ENCODE peak calls at places on chromosomes 5 and 9, in seven cellular contexts. One of them, this sample, is unnamed.

GRCh38 chr5:120942551-120942950 is 478.5 kb downstream of the PRR16 start:
- DNase-seq in fibroblast of lung: peak
- DNase-seq in mammary epithelial cell: peak
- DNase-seq in MM.1S: no peak
- DNase-seq in OCI-LY7: no peak
- DNase-seq in GM12878: no peak
- DNase-seq in IMR-90: peak
- DNase-seq in this sample: no peak

GRCh38 chr9:113281356-113281755 is 5.9 kb downstream of the PRPF4 start:
- DNase-seq in fibroblast of lung: no peak
- DNase-seq in mammary epithelial cell: no peak
- DNase-seq in MM.1S: no peak
- DNase-seq in OCI-LY7: no peak
- DNase-seq in GM12878: no peak
- DNase-seq in IMR-90: no peak
- DNase-seq in this sample: no peak

GRCh38 chr5:149427374-149427773 is 48.3 kb upstream of the IL17B start:
- DNase-seq in fibroblast of lung: no peak
- DNase-seq in mammary epithelial cell: no peak
- DNase-seq in MM.1S: no peak
- DNase-seq in OCI-LY7: no peak
- DNase-seq in GM12878: no peak
- DNase-seq in IMR-90: no peak
- DNase-seq in this sample: no peak

GRCh38 chr9:91849694-91850093 is 100.3 kb downstream of the ROR2 start:
- DNase-seq in fibroblast of lung: no peak
- DNase-seq in mammary epithelial cell: no peak
- DNase-seq in MM.1S: no peak
- DNase-seq in OCI-LY7: no peak
- DNase-seq in GM12878: no peak
- DNase-seq in IMR-90: no peak
- DNase-seq in this sample: no peak

GRCh38 chr9:82421498-82421897 is 432.9 kb downstream of the SPATA31D1 start:
- DNase-seq in fibroblast of lung: no peak
- DNase-seq in mammary epithelial cell: no peak
- DNase-seq in MM.1S: no peak
- DNase-seq in OCI-LY7: no peak
- DNase-seq in GM12878: no peak
- DNase-seq in IMR-90: no peak
- DNase-seq in this sample: no peak

GRCh38 chr5:111927191-111927590 is 170.2 kb upstream of the NREP start:
- DNase-seq in fibroblast of lung: peak
- DNase-seq in mammary epithelial cell: no peak
- DNase-seq in MM.1S: no peak
- DNase-seq in OCI-LY7: no peak
- DNase-seq in GM12878: no peak
- DNase-seq in IMR-90: peak
- DNase-seq in this sample: no peak

GRCh38 chr5:64972591-64972990 is 203.9 kb downstream of the CWC27 start:
- DNase-seq in fibroblast of lung: no peak
- DNase-seq in mammary epithelial cell: peak
- DNase-seq in MM.1S: no peak
- DNase-seq in OCI-LY7: no peak
- DNase-seq in GM12878: no peak
- DNase-seq in IMR-90: peak
- DNase-seq in this sample: no peak

GRCh38 chr5:139593716-139594319 is 32.7 kb downstream of the UBE2D2 start:
- DNase-seq in fibroblast of lung: peak
- DNase-seq in mammary epithelial cell: peak
- DNase-seq in MM.1S: no peak
- DNase-seq in OCI-LY7: no peak
- DNase-seq in GM12878: no peak
- DNase-seq in IMR-90: peak
- DNase-seq in this sample: no peak

GRCh38 chr5:87430863-87431262 is 18.1 kb upstream of the CCNH start:
- DNase-seq in fibroblast of lung: no peak
- DNase-seq in mammary epithelial cell: no peak
- DNase-seq in MM.1S: no peak
- DNase-seq in OCI-LY7: no peak
- DNase-seq in GM12878: no peak
- DNase-seq in IMR-90: no peak
- DNase-seq in this sample: no peak

GRCh38 chr5:139658928-139659667 is 10.9 kb downstream of the CXXC5 start:
- DNase-seq in fibroblast of lung: peak
- DNase-seq in mammary epithelial cell: peak
- DNase-seq in MM.1S: no peak
- DNase-seq in OCI-LY7: no peak
- DNase-seq in GM12878: no peak
- DNase-seq in IMR-90: peak
- DNase-seq in this sample: no peak

GRCh38 chr9:126363250-126363649 is 36.6 kb downstream of the MVB12B start:
- DNase-seq in fibroblast of lung: no peak
- DNase-seq in mammary epithelial cell: no peak
- DNase-seq in MM.1S: no peak
- DNase-seq in OCI-LY7: no peak
- DNase-seq in GM12878: no peak
- DNase-seq in IMR-90: no peak
- DNase-seq in this sample: no peak

GRCh38 chr5:76521240-76521758 is 101.9 kb downstream of the F2RL2 start:
- DNase-seq in fibroblast of lung: peak
- DNase-seq in mammary epithelial cell: peak
- DNase-seq in MM.1S: peak
- DNase-seq in OCI-LY7: no peak
- DNase-seq in GM12878: no peak
- DNase-seq in IMR-90: peak
- DNase-seq in this sample: no peak

DNA sequence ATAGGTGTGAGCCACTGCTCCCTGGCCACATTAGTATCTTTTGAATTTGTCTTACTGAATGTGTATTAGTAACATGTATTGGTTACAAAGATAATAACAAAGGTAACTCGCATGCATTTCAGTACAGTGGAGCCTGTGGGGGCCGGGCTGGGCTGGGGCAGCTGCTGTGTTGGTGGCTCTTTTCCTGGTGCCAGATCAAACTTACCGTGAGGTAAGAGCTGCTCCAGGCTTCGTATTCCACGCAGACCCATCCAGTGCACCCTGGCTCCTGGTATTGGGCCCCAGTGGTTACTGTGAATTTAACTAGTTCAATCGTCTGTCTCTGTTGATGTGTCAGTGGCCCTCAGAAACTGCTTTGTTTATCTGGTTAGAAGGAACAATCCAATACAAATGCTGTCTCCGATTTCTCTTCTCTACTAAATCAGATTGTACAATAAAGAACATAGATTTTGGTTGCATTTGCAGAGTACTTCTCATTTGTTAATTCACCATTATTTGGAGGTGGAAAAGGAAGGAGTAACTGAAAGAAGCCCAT is 15.6 kb downstream of the PRRC2B start:
- DNase-seq in fibroblast of lung: no peak
- DNase-seq in mammary epithelial cell: no peak
- DNase-seq in MM.1S: no peak
- DNase-seq in OCI-LY7: no peak
- DNase-seq in GM12878: no peak
- DNase-seq in IMR-90: no peak
- DNase-seq in this sample: no peak
- H3K4me2 ChIP-seq in fibroblast of lung: no peak
- H3K4me2 ChIP-seq in mammary epithelial cell: no peak
- H3K4me2 ChIP-seq in MM.1S: no peak
- H3K4me2 ChIP-seq in OCI-LY7: peak
- H3K4me2 ChIP-seq in GM12878: no peak
- H3K4me2 ChIP-seq in IMR-90: peak
- H3K4me2 ChIP-seq in this sample: no peak

DNA sequence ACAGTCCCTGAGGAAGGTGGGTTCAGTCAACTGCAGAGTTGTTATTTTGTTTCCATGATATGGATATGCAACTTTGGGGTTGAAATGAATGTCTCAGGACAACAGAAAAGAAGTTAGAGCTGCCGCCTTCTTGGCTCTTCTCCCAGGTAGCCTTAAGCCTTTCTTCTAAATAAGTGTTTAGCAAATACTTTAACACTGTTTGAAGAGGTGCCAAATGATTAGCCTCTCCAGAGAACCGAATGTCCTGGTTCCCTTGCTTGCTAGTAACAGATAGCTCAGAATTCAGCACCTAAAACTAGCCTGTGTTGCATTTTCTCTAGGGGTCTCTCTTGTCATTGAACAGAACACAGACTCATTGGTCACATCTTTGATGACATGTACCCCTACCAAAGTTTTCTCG is 127.7 kb upstream of the PIK3R1 start:
- DNase-seq in fibroblast of lung: peak
- DNase-seq in mammary epithelial cell: no peak
- DNase-seq in MM.1S: no peak
- DNase-seq in OCI-LY7: no peak
- DNase-seq in GM12878: no peak
- DNase-seq in IMR-90: no peak
- DNase-seq in this sample: no peak
- H3K4me2 ChIP-seq in fibroblast of lung: no peak
- H3K4me2 ChIP-seq in mammary epithelial cell: no peak
- H3K4me2 ChIP-seq in MM.1S: no peak
- H3K4me2 ChIP-seq in OCI-LY7: no peak
- H3K4me2 ChIP-seq in GM12878: no peak
- H3K4me2 ChIP-seq in IMR-90: no peak
- H3K4me2 ChIP-seq in this sample: no peak

GRCh38 chr9:127925959-127926949 is 4.3 kb downstream of the PIP5KL1 start:
- DNase-seq in fibroblast of lung: no peak
- DNase-seq in mammary epithelial cell: no peak
- DNase-seq in MM.1S: no peak
- DNase-seq in OCI-LY7: no peak
- DNase-seq in GM12878: no peak
- DNase-seq in IMR-90: no peak
- DNase-seq in this sample: no peak
- H3K4me2 ChIP-seq in fibroblast of lung: peak
- H3K4me2 ChIP-seq in mammary epithelial cell: peak
- H3K4me2 ChIP-seq in MM.1S: peak
- H3K4me2 ChIP-seq in OCI-LY7: peak
- H3K4me2 ChIP-seq in GM12878: peak
- H3K4me2 ChIP-seq in IMR-90: no peak
- H3K4me2 ChIP-seq in this sample: peak

GRCh38 chr5:32020271-32020670 is 153.8 kb downstream of the GOLPH3 start:
- DNase-seq in fibroblast of lung: no peak
- DNase-seq in mammary epithelial cell: no peak
- DNase-seq in MM.1S: peak
- DNase-seq in OCI-LY7: peak
- DNase-seq in GM12878: peak
- DNase-seq in IMR-90: no peak
- DNase-seq in this sample: peak

GRCh38 chr5:32017638-32018429 is 156.3 kb downstream of the GOLPH3 start:
- DNase-seq in fibroblast of lung: peak
- DNase-seq in mammary epithelial cell: no peak
- DNase-seq in MM.1S: no peak
- DNase-seq in OCI-LY7: peak
- DNase-seq in GM12878: no peak
- DNase-seq in IMR-90: no peak
- DNase-seq in this sample: no peak

GRCh38 chr5:32020971-32021370 is 153.1 kb downstream of the GOLPH3 start:
- DNase-seq in fibroblast of lung: no peak
- DNase-seq in mammary epithelial cell: no peak
- DNase-seq in MM.1S: no peak
- DNase-seq in OCI-LY7: no peak
- DNase-seq in GM12878: no peak
- DNase-seq in IMR-90: no peak
- DNase-seq in this sample: no peak

GRCh38 chr5:32021771-32022170 is 152.3 kb downstream of the GOLPH3 start:
- DNase-seq in fibroblast of lung: no peak
- DNase-seq in mammary epithelial cell: no peak
- DNase-seq in MM.1S: no peak
- DNase-seq in OCI-LY7: no peak
- DNase-seq in GM12878: no peak
- DNase-seq in IMR-90: no peak
- DNase-seq in this sample: no peak

DNA sequence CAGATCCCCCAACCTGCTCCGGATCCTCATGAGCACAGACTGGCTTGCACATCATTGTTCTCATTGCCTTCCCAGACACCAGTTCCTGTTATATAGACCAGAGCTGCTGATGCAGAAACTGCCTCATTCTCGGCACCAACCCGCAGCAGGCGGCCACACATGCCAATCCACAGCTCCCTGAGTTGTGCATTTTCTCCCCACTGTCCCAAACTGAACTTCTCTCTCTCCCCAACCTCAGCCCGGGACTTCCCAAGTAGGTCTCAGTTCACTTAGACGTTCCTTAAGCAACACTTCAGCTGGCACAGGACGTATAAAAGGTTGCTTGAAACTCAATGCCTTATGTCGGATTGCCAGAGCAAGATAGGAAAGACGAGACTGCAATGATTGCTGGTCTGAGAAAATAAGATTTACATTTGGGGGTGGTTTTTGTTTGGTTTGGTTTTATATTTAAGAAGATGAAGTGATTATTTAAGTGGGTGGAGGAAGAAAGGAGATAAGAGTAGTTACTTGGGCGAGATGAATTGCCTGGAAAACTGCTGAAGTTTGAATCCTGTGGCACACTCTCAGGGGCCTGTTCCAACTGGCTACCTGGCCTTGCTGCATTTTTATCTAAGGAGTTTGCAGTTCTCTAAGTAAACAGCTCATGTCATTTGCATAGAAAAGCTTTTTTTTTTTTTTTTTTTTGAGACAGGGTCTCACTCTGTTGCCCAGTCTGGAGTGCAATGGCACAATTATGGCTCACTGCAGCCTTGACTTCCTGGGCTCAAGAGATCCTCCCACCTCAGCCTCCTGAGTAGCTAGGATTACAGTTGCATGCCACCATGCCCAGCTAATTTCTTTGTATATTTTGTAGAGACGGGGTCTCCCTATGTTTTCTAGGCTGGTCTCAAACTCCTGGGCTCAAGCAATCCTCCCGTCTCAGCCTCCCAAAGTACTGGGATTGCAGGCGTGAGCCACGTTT is 155.4 kb downstream of the GOLPH3 start:
- DNase-seq in fibroblast of lung: peak
- DNase-seq in mammary epithelial cell: no peak
- DNase-seq in MM.1S: no peak
- DNase-seq in OCI-LY7: peak
- DNase-seq in GM12878: no peak
- DNase-seq in IMR-90: no peak
- DNase-seq in this sample: no peak
- H3K4me2 ChIP-seq in fibroblast of lung: peak
- H3K4me2 ChIP-seq in mammary epithelial cell: no peak
- H3K4me2 ChIP-seq in MM.1S: no peak
- H3K4me2 ChIP-seq in OCI-LY7: peak
- H3K4me2 ChIP-seq in GM12878: peak
- H3K4me2 ChIP-seq in IMR-90: no peak
- H3K4me2 ChIP-seq in this sample: no peak

GRCh38 chr5:78613151-78613533 is 35.4 kb downstream of the LHFPL2 start:
- DNase-seq in fibroblast of lung: no peak
- DNase-seq in mammary epithelial cell: no peak
- DNase-seq in MM.1S: no peak
- DNase-seq in OCI-LY7: no peak
- DNase-seq in GM12878: no peak
- DNase-seq in IMR-90: no peak
- DNase-seq in this sample: no peak
- H3K4me2 ChIP-seq in fibroblast of lung: no peak
- H3K4me2 ChIP-seq in mammary epithelial cell: no peak
- H3K4me2 ChIP-seq in MM.1S: no peak
- H3K4me2 ChIP-seq in OCI-LY7: no peak
- H3K4me2 ChIP-seq in GM12878: no peak
- H3K4me2 ChIP-seq in IMR-90: no peak
- H3K4me2 ChIP-seq in this sample: no peak

GRCh38 chr5:78830647-78831046 is 154.5 kb downstream of the ARSB start:
- DNase-seq in fibroblast of lung: no peak
- DNase-seq in mammary epithelial cell: no peak
- DNase-seq in MM.1S: no peak
- DNase-seq in OCI-LY7: no peak
- DNase-seq in GM12878: no peak
- DNase-seq in IMR-90: no peak
- DNase-seq in this sample: no peak
- H3K4me2 ChIP-seq in fibroblast of lung: peak
- H3K4me2 ChIP-seq in mammary epithelial cell: no peak
- H3K4me2 ChIP-seq in MM.1S: no peak
- H3K4me2 ChIP-seq in OCI-LY7: no peak
- H3K4me2 ChIP-seq in GM12878: no peak
- H3K4me2 ChIP-seq in IMR-90: peak
- H3K4me2 ChIP-seq in this sample: no peak

This sample was measured in Karpas-422.